ENCODE peak calls at places on chromosomes 5 and 9, in eight cellular contexts. H, J, L, E, D, K, N and Y are unnamed samples.

GRCh38 chr9:33818167-33818831 is 1.3 kb downstream of the UBE2R2 start:
- DNase-seq in L (no peak), J (no peak), K (no peak), H (no peak), D (no peak), N (peak), E (no peak), Y (no peak)

GRCh38 chr9:89483592-89484474 is 14.1 kb downstream of the SEMA4D start:
- DNase-seq in N (peak), D (no peak), K (peak), J (no peak), E (no peak), H (peak), L (peak), Y (peak)

GRCh38 chr5:138351056-138351455 is 1.4 kb upstream of the KDM3B start:
- DNase-seq in K (no peak), D (no peak), J (no peak), H (no peak), N (no peak), E (peak), L (no peak), Y (no peak)

GRCh38 chr5:131396015-131396414 is 132.2 kb downstream of the CDC42SE2 start:
- DNase-seq in H (no peak), E (no peak), L (no peak), N (no peak), J (no peak), D (no peak), K (no peak), Y (no peak)

GRCh38 chr5:132465095-132465707 is 25.4 kb downstream of the IRF1 start:
- DNase-seq in L (no peak), H (no peak), N (no peak), K (no peak), J (no peak), D (no peak), E (no peak), Y (no peak)

GRCh38 chr5:175517824-175518450 is 39.6 kb downstream of the SFXN1 start:
- DNase-seq in D (no peak), L (no peak), N (no peak), J (no peak), E (peak), H (peak), K (peak), Y (no peak)

GRCh38 chr9:99154356-99154755 is 49.4 kb downstream of the TGFBR1 start:
- DNase-seq in L (no peak), H (no peak), E (no peak), J (no peak), D (no peak), N (no peak), K (no peak), Y (no peak)

GRCh38 chr9:35604578-35605335 is at the start of gene TESK1:
- DNase-seq in N (peak), J (peak), K (peak), H (peak), L (peak), D (peak), E (peak), Y (peak)

GRCh38 chr9:36163840-36164175 is 5.4 kb upstream of the CCIN start:
- DNase-seq in N (no peak), J (no peak), L (no peak), E (peak), D (no peak), K (no peak), H (peak), Y (no peak)

GRCh38 chr5:82330506-82330905 is 52.4 kb upstream of the RPS23 start:
- DNase-seq in J (no peak), E (no peak), H (no peak), D (no peak), N (no peak), L (no peak), K (no peak), Y (no peak)

GRCh38 chr5:108727154-108727638 is 20.5 kb upstream of the FER start:
- DNase-seq in D (no peak), N (peak), J (no peak), L (peak), K (no peak), E (no peak), H (no peak), Y (no peak)

GRCh38 chr5:78647411-78647818 is 1.2 kb downstream of the LHFPL2 start:
- DNase-seq in J (no peak), D (no peak), H (no peak), K (peak), E (peak), N (no peak), L (no peak), Y (no peak)

GRCh38 chr9:98410185-98410697 is 154.8 kb upstream of the TBC1D2 start:
- DNase-seq in D (peak), J (no peak), H (no peak), L (no peak), E (peak), N (no peak), K (no peak), Y (no peak)

GRCh38 chr5:127084656-127085055 is 11.4 kb upstream of the C5orf63 start:
- DNase-seq in L (no peak), K (no peak), J (no peak), N (no peak), E (no peak), H (no peak), D (no peak), Y (no peak)

GRCh38 chr5:159412284-159413046 is 82.2 kb upstream of the IL12B start:
- DNase-seq in H (peak), L (no peak), N (no peak), K (peak), D (no peak), E (peak), J (peak), Y (peak)

GRCh38 chr5:82387041-82387818 is 109.1 kb upstream of the RPS23 start:
- DNase-seq in N (no peak), D (no peak), L (no peak), H (no peak), K (no peak), J (no peak), E (peak), Y (no peak)

GRCh38 chr5:23742701-23743100 is 235.3 kb downstream of the PRDM9 start:
- DNase-seq in J (no peak), N (no peak), H (no peak), E (no peak), K (no peak), D (no peak), L (no peak), Y (no peak)

GRCh38 chr5:100867039-100867562 is 36.0 kb downstream of the ST8SIA4 start:
- DNase-seq in K (no peak), D (no peak), J (no peak), N (no peak), H (no peak), E (no peak), L (no peak), Y (no peak)

GRCh38 chr5:79564798-79565279 is 47.4 kb upstream of the TENT2 start:
- DNase-seq in J (no peak), N (no peak), E (no peak), D (no peak), K (no peak), L (no peak), H (no peak), Y (no peak)

GRCh38 chr9:14111670-14112069 is 202.3 kb downstream of the NFIB start:
- DNase-seq in J (no peak), L (no peak), K (no peak), H (no peak), N (no peak), E (peak), D (no peak), Y (no peak)

GRCh38 chr5:137501846-137502406 is 2.8 kb upstream of the SPOCK1 start:
- DNase-seq in D (no peak), N (no peak), H (no peak), E (no peak), J (no peak), L (no peak), K (no peak), Y (no peak)